ENCODE peak calls at places on chromosomes 7 and 10, in five cellular contexts. W, T, K, N and M are unnamed samples.
A peak's percentile ranks its signal among the peaks of the same experiment; 100 is the strongest.

GRCh38 chr10:73648252-73648651 is 7.0 kb upstream of the MYOZ1 start:
- DNase-seq in W (no peak), T (peak; percentile 62), K (no peak), N (no peak), M (no peak)

GRCh38 chr10:77970869-77971803 is 44.6 kb upstream of the DLG5 start:
- DNase-seq in W (peak; percentile 8), T (peak; percentile 75), N (peak; percentile 85), K (peak; percentile 81), M (peak; percentile 31)

GRCh38 chr10:42941245-42941644 is 135.6 kb upstream of the RET start:
- DNase-seq in N (no peak), W (no peak), K (no peak), T (no peak), M (no peak)

GRCh38 chr7:22219036-22219435 is 137.9 kb downstream of the RAPGEF5 start:
- DNase-seq in N (no peak), K (peak; percentile 51), W (no peak), T (no peak), M (no peak)

GRCh38 chr10:95328013-95328412 is 37.2 kb upstream of the PDLIM1 start:
- DNase-seq in T (no peak), N (no peak), W (no peak), K (no peak), M (no peak)

GRCh38 chr10:6530211-6530840 is 49.8 kb downstream of the PRKCQ start:
- DNase-seq in N (no peak), W (no peak), K (no peak), T (no peak), M (no peak)

GRCh38 chr7:70506463-70506862 is 625.5 kb upstream of the GALNT17 start:
- DNase-seq in T (no peak), K (no peak), N (no peak), W (peak; percentile 52), M (peak; percentile 19)

GRCh38 chr7:117066668-117067067 is 113.4 kb downstream of the ST7 start:
- DNase-seq in T (no peak), W (no peak), K (no peak), N (no peak), M (peak; percentile 14)

GRCh38 chr7:45203947-45204445 is 46.4 kb downstream of the RAMP3 start:
- DNase-seq in T (peak; percentile 20), K (no peak), N (no peak), W (no peak), M (no peak)

GRCh38 chr10:100746413-100746931 is 1.1 kb downstream of the PAX2 start:
- DNase-seq in T (no peak), W (no peak), N (no peak), K (no peak), M (no peak)

GRCh38 chr10:78354101-78354500 is 320.4 kb downstream of the RPS24 start:
- DNase-seq in N (no peak), T (no peak), W (no peak), K (no peak), M (no peak)

GRCh38 chr10:119395287-119396007 is 147.1 kb downstream of the RGS10 start:
- DNase-seq in T (peak; percentile 81), N (peak; percentile 49), K (peak; percentile 37), W (no peak), M (peak; percentile 48)

GRCh38 chr7:81446212-81446611 is 323.6 kb downstream of the HGF start:
- DNase-seq in N (no peak), K (no peak), W (no peak), T (no peak), M (no peak)

GRCh38 chr10:3102721-3103410 is 35.5 kb downstream of the PFKP start:
- DNase-seq in T (no peak), W (no peak), N (no peak), K (no peak), M (no peak)

GRCh38 chr10:61452655-61453641 is at the start of gene TMEM26:
- DNase-seq in K (no peak), N (peak; percentile 66), W (no peak), T (peak; percentile 63), M (peak; percentile 14)

GRCh38 chr10:131652416-131652815 is 248.4 kb upstream of the PPP2R2D start:
- DNase-seq in N (no peak), T (no peak), K (no peak), W (no peak), M (no peak)
- H3K27ac ChIP-seq in N (no peak overlapping the region), T (no peak overlapping the region), K (no peak overlapping the region), W (no peak overlapping the region), M (no peak overlapping the region)

DNA sequence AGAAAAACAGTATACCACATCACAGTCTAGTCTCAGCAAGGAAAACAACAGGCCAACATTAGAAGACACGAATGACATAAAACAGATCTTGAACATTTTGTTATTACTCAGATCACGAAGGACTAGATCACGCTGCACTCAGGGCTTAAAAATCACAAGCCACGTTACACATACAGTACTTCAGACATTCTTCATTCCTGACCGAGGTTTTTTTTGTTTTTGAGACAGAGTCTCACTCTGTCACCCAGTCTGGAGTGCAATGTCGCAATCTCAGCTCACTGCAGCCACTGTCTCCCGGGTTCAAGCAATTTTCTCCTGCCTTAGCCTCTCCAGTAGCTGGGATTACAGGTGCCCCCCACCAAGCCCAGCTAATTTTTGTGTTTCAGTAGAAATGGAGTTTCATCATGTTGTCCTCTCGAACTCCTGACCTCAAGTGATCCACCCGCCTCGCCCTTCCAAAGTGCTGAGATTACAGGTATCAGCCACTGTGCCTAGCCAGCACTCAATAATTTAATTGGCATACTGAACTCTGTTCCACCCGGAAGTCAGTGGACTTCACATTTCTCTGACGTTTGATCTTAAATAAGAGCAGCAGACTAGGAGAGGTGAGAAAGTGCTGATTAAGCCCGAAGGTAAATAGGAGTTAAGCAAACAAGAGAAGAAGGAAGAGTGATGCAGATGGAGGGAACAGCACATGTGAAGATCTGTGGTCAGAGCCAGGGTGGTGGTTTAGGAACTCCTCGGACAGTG is 3.5 kb downstream of the AIMP2 start:
- DNase-seq in K (peak; percentile 9), T (no peak), W (no peak), N (no peak), M (no peak)
- H3K36me3 ChIP-seq in K (peaks cover 23% of the 10 kb centered on the region), T (no peaks in the 10 kb centered on the region), W (peaks cover 63% of the 10 kb centered on the region), N (peaks cover 16% of the 10 kb centered on the region), M (peaks cover 35% of the 10 kb centered on the region)

DNA sequence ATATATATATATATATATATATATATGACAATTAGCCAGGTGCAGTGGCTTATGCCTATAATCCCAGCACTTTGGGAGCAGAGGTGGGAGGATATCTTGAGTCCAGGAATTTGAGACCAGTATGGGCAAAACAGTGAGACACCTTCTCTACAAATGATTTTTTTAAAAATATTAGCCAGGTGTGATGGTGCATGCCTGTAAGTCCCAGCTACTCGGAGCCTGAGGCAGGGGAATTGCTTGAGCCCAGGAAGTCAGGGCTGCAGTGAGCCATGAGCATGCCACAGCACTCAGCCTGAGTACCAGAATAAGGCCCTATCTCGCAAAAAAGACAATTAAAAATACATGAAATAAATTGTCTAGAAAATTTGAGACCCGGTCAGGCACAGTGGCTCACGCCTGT is 47.2 kb upstream of the MSRB2 start:
- DNase-seq in N (no peak), K (no peak), W (no peak), T (no peak), M (no peak)
- H3K27ac ChIP-seq in N (no peak overlapping the region), K (no peak overlapping the region), W (no peak overlapping the region), T (no peak overlapping the region), M (no peak overlapping the region)

GRCh38 chr10:44991571-44991970 is 9.2 kb upstream of the ZNF22 start:
- DNase-seq in K (no peak), T (no peak), W (no peak), N (no peak), M (no peak)
- H3K36me3 ChIP-seq in K (no peaks in the 10 kb centered on the region), T (no peaks in the 10 kb centered on the region), W (no peaks in the 10 kb centered on the region), N (peaks cover 12% of the 10 kb centered on the region), M (no peaks in the 10 kb centered on the region)

DNA sequence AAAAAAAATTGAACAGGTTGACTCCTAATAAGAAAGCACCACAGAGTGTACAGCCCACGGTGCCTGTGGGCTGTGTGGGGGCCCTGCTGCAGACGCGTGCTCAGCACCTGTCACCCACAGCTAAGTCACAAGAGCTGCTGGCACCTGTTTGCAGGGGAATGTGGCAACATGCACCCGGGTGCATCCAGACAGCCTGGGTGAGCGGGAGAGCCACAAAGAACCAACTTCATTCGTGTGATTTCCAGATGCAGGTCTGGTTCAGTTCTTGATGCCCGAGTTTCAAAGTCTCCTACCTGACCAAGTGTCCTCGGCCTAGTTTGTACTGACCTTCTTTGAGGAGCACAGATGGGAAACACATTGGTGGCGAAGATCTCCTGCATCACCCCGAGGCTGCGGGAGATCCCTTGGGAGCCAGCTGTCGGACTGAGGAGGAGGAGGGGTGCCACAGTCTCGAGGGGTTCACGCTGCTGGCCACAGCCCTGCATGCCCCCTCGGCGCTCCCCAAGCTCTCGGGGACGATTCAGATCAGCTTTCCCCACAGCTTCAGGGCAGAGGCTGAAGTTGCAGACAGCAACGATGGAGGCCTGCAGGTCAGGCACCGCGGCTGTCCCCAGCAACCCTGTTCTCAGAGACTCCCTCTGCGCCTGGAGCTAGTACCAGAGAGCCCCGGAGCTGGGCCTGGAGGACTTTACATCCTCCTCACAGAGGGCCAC is 35.3 kb downstream of the AMZ1 start:
- DNase-seq in T (peak; percentile 35), W (no peak), N (peak; percentile 8), K (no peak), M (no peak)
- H3K27ac ChIP-seq in T (no peak overlapping the region), W (no peak overlapping the region), N (no peak overlapping the region), K (no peak overlapping the region), M (no peak overlapping the region)

GRCh38 chr7:42702647-42703046 is 209.2 kb downstream of the C7orf25 start:
- DNase-seq in K (no peak), W (no peak), N (no peak), T (no peak), M (no peak)
- H3K36me3 ChIP-seq in K (no peaks in the 10 kb centered on the region), W (no peaks in the 10 kb centered on the region), N (no peaks in the 10 kb centered on the region), T (no peaks in the 10 kb centered on the region), M (no peaks in the 10 kb centered on the region)

GRCh38 chr10:89836840-89837172 is 135.4 kb downstream of the KIF20B start:
- DNase-seq in K (no peak), W (no peak), T (no peak), N (no peak), M (no peak)
- H3K27ac ChIP-seq in K (no peak overlapping the region), W (no peak overlapping the region), T (no peak overlapping the region), N (no peak overlapping the region), M (no peak overlapping the region)

DNA sequence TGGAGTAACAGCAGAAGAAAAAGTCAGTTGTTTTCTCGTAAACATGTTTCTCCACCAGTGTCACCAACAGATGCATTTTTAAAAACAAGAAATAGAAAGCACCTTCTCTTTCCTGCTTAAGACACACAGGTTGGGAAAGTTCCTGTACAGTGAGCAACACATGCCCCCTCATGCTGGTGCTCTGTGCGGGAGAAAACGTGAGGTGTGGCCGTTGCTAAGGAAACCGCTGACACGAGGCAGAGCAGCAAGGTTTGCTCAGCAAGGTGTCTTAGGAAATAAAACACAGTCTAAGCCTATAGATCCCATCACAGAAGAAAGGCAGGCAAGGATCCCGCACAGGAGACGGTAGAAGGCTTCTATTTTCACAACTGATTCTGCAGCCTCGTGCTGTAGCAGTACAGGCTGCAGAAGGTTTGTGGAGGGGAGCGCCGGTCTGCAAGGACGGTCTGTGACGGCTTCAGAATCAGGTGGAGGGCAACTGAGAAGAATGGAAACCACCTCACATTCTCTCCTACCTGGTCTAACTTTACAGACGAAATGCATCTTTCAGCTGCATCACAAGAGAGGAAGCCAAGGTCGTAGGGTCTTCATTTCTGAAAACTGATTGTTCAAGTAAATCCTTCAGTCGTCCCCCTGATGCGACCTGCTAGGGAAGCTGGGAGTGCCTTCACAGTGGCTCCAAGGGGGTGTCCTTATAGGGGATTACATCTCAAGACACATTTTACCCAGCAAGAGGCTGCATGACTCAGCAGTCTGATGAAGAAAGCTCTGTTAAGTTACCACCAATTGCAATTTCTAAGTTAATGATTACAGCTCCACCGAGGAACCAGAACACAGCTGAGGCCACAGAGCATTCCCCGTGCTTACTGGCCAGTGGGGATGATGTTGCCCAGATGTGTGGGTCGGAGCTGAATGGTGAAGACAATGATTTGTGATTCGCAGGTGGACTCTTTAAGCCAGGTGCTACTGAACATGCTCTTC is 150.7 kb upstream of the KLF14 start:
- DNase-seq in K (no peak), T (no peak), N (no peak), W (no peak), M (peak; percentile 75)
- H3K36me3 ChIP-seq in K (peaks cover 91% of the 10 kb centered on the region), T (peaks cover 10% of the 10 kb centered on the region), N (peaks cover 35% of the 10 kb centered on the region), W (peaks cover 9% of the 10 kb centered on the region), M (peaks cover 81% of the 10 kb centered on the region)